ENCODE peak calls at places on chromosomes 6 and 20, in nine cellular contexts. D, L, G, O, S, M, N, K and X are unnamed samples.

GRCh38 chr6:15663057-15663638 is 320 bp upstream of the DTNBP1 start:
- DNase-seq in D (no peak), L (no peak), G (no peak), O (no peak), S (no peak), M (peak; percentile 91), N (no peak), K (no peak), X (no peak)

GRCh38 chr6:109428889-109429477 is 11.4 kb downstream of the PPIL6 start:
- DNase-seq in D (no peak), L (no peak), G (no peak), O (no peak), S (no peak), M (no peak), N (no peak), K (no peak), X (no peak)

GRCh38 chr20:60948230-60948629 is 303.8 kb upstream of the CDH4 start:
- DNase-seq in D (no peak), L (no peak), G (no peak), O (no peak), S (no peak), M (no peak), N (no peak), K (no peak), X (no peak)

GRCh38 chr6:71892641-71893040 is 6.3 kb downstream of the RIMS1 start:
- DNase-seq in D (no peak), L (no peak), G (no peak), O (no peak), S (no peak), M (no peak), N (no peak), K (no peak), X (no peak)

GRCh38 chr6:154450498-154450897 is 60.0 kb downstream of the CNKSR3 start:
- DNase-seq in D (no peak), L (no peak), G (no peak), O (no peak), S (no peak), M (no peak), N (no peak), K (no peak), X (no peak)

GRCh38 chr20:62501801-62502495 is 26.2 kb upstream of the GATA5 start:
- DNase-seq in D (no peak), L (no peak), G (no peak), O (no peak), S (peak; percentile 77), M (peak; percentile 60), N (peak; percentile 55), K (no peak), X (peak; percentile 83)

GRCh38 chr20:61934716-61935530 is 130.8 kb downstream of the TAF4 start:
- DNase-seq in D (no peak), L (no peak), G (no peak), O (no peak), S (no peak), M (no peak), N (no peak), K (no peak), X (no peak)

GRCh38 chr6:129644567-129645015 is 65.4 kb downstream of the ARHGAP18 start:
- DNase-seq in D (no peak), L (no peak), G (no peak), O (no peak), S (no peak), M (no peak), N (no peak), K (no peak), X (peak; percentile 76)

GRCh38 chr6:18122128-18123093 is at the start of gene NHLRC1:
- DNase-seq in D (peak; percentile 35), L (peak; percentile 81), G (peak; percentile 92), O (peak; percentile 85), S (peak; percentile 87), M (peak; percentile 80), N (peak; percentile 54), K (peak; percentile 74), X (peak; percentile 71)

GRCh38 chr20:16459019-16459700 is 114.1 kb downstream of the KIF16B start:
- DNase-seq in D (no peak), L (no peak), G (peak; percentile 22), O (no peak), S (no peak), M (peak; percentile 28), N (no peak), K (no peak), X (no peak)